ENCODE peak calls at places on chromosomes 11 and 22, in eight cellular contexts. One of them, this sample, is unnamed.
A peak's percentile ranks its signal among the peaks of the same experiment; 100 is the strongest.

GRCh38 chr11:126360049-126360446 is 4.6 kb downstream of the ST3GAL4 start:
- DNase-seq in astrocyte of the spinal cord: no peak
- DNase-seq in GM10248: no peak
- DNase-seq in AG09319: no peak
- DNase-seq in CD8-positive, alpha-beta T cell: no peak
- DNase-seq in Calu3: no peak
- DNase-seq in ascending aorta: no peak
- DNase-seq in BE2C: no peak
- DNase-seq in this sample: no peak

GRCh38 chr11:44304091-44305084 is 5.6 kb downstream of the ALX4 start:
- DNase-seq in astrocyte of the spinal cord: no peak
- DNase-seq in GM10248: no peak
- DNase-seq in AG09319: no peak
- DNase-seq in CD8-positive, alpha-beta T cell: no peak
- DNase-seq in Calu3: no peak
- DNase-seq in ascending aorta: no peak
- DNase-seq in BE2C: no peak
- DNase-seq in this sample: no peak

GRCh38 chr22:23128269-23129108 is 13.3 kb downstream of the RSPH14 start:
- DNase-seq in astrocyte of the spinal cord: peak; percentile 76
- DNase-seq in GM10248: peak; percentile 88
- DNase-seq in AG09319: peak; percentile 40
- DNase-seq in CD8-positive, alpha-beta T cell: peak; percentile 45
- DNase-seq in Calu3: peak; percentile 89
- DNase-seq in ascending aorta: no peak
- DNase-seq in BE2C: peak; percentile 86
- DNase-seq in this sample: peak; percentile 58

GRCh38 chr22:29073618-29074275 is 912 bp downstream of the KREMEN1 start:
- DNase-seq in astrocyte of the spinal cord: no peak
- DNase-seq in GM10248: no peak
- DNase-seq in AG09319: no peak
- DNase-seq in CD8-positive, alpha-beta T cell: no peak
- DNase-seq in Calu3: peak; percentile 52
- DNase-seq in ascending aorta: no peak
- DNase-seq in BE2C: no peak
- DNase-seq in this sample: no peak

GRCh38 chr11:119551726-119552510 is 128.9 kb upstream of the THY1 start:
- DNase-seq in astrocyte of the spinal cord: no peak
- DNase-seq in GM10248: no peak
- DNase-seq in AG09319: no peak
- DNase-seq in CD8-positive, alpha-beta T cell: no peak
- DNase-seq in Calu3: no peak
- DNase-seq in ascending aorta: no peak
- DNase-seq in BE2C: no peak
- DNase-seq in this sample: no peak

GRCh38 chr11:3368199-3368598 is 10.7 kb downstream of the ZNF195 start:
- DNase-seq in astrocyte of the spinal cord: no peak
- DNase-seq in GM10248: no peak
- DNase-seq in AG09319: no peak
- DNase-seq in CD8-positive, alpha-beta T cell: no peak
- DNase-seq in Calu3: no peak
- DNase-seq in ascending aorta: no peak
- DNase-seq in BE2C: no peak
- DNase-seq in this sample: no peak

GRCh38 chr11:111846063-111846462 is 25.3 kb downstream of the ALG9 start:
- DNase-seq in astrocyte of the spinal cord: peak; percentile 61
- DNase-seq in GM10248: no peak
- DNase-seq in AG09319: no peak
- DNase-seq in CD8-positive, alpha-beta T cell: no peak
- DNase-seq in Calu3: no peak
- DNase-seq in ascending aorta: no peak
- DNase-seq in BE2C: no peak
- DNase-seq in this sample: no peak

GRCh38 chr11:46865340-46865739 is 19.3 kb upstream of the CKAP5 start:
- DNase-seq in astrocyte of the spinal cord: peak; percentile 71
- DNase-seq in GM10248: no peak
- DNase-seq in AG09319: peak; percentile 35
- DNase-seq in CD8-positive, alpha-beta T cell: no peak
- DNase-seq in Calu3: no peak
- DNase-seq in ascending aorta: no peak
- DNase-seq in BE2C: no peak
- DNase-seq in this sample: no peak

GRCh38 chr11:69912911-69913451 is 93.8 kb upstream of the FGF3 start:
- DNase-seq in astrocyte of the spinal cord: no peak
- DNase-seq in GM10248: no peak
- DNase-seq in AG09319: no peak
- DNase-seq in CD8-positive, alpha-beta T cell: no peak
- DNase-seq in Calu3: peak; percentile 67
- DNase-seq in ascending aorta: no peak
- DNase-seq in BE2C: peak; percentile 35
- DNase-seq in this sample: no peak

GRCh38 chr11:125455851-125456250 is 40.2 kb downstream of the FEZ1 start:
- DNase-seq in astrocyte of the spinal cord: no peak
- DNase-seq in GM10248: no peak
- DNase-seq in AG09319: no peak
- DNase-seq in CD8-positive, alpha-beta T cell: no peak
- DNase-seq in Calu3: no peak
- DNase-seq in ascending aorta: no peak
- DNase-seq in BE2C: no peak
- DNase-seq in this sample: no peak

GRCh38 chr11:20980736-20981135 is 311.4 kb downstream of the NELL1 start:
- DNase-seq in astrocyte of the spinal cord: no peak
- DNase-seq in GM10248: no peak
- DNase-seq in AG09319: no peak
- DNase-seq in CD8-positive, alpha-beta T cell: no peak
- DNase-seq in Calu3: no peak
- DNase-seq in ascending aorta: no peak
- DNase-seq in BE2C: no peak
- DNase-seq in this sample: no peak

GRCh38 chr11:36306888-36307287 is 10.8 kb downstream of the PRR5L start:
- DNase-seq in astrocyte of the spinal cord: peak; percentile 75
- DNase-seq in GM10248: no peak
- DNase-seq in AG09319: no peak
- DNase-seq in CD8-positive, alpha-beta T cell: no peak
- DNase-seq in Calu3: no peak
- DNase-seq in ascending aorta: no peak
- DNase-seq in BE2C: peak; percentile 15
- DNase-seq in this sample: no peak

GRCh38 chr11:65417702-65418430 is 4.7 kb upstream of the NEAT1 start:
- DNase-seq in astrocyte of the spinal cord: peak; percentile 60
- DNase-seq in GM10248: no peak
- DNase-seq in AG09319: no peak
- DNase-seq in CD8-positive, alpha-beta T cell: no peak
- DNase-seq in Calu3: no peak
- DNase-seq in ascending aorta: no peak
- DNase-seq in BE2C: no peak
- DNase-seq in this sample: no peak

GRCh38 chr22:49368976-49369725 is 458.5 kb downstream of the BRD1 start:
- DNase-seq in astrocyte of the spinal cord: no peak
- DNase-seq in GM10248: no peak
- DNase-seq in AG09319: no peak
- DNase-seq in CD8-positive, alpha-beta T cell: no peak
- DNase-seq in Calu3: no peak
- DNase-seq in ascending aorta: no peak
- DNase-seq in BE2C: no peak
- DNase-seq in this sample: no peak

GRCh38 chr22:33204408-33204807 is 146.2 kb upstream of the SYN3 start:
- DNase-seq in astrocyte of the spinal cord: no peak
- DNase-seq in GM10248: no peak
- DNase-seq in AG09319: no peak
- DNase-seq in CD8-positive, alpha-beta T cell: no peak
- DNase-seq in Calu3: no peak
- DNase-seq in ascending aorta: no peak
- DNase-seq in BE2C: no peak
- DNase-seq in this sample: no peak

GRCh38 chr11:37394236-37394870 is 796.3 kb upstream of the RAG2 start:
- DNase-seq in astrocyte of the spinal cord: no peak
- DNase-seq in GM10248: no peak
- DNase-seq in AG09319: no peak
- DNase-seq in CD8-positive, alpha-beta T cell: no peak
- DNase-seq in Calu3: no peak
- DNase-seq in ascending aorta: no peak
- DNase-seq in BE2C: no peak
- DNase-seq in this sample: no peak

GRCh38 chr22:35708917-35709316 is 8.8 kb upstream of the APOL5 start:
- DNase-seq in astrocyte of the spinal cord: no peak
- DNase-seq in GM10248: no peak
- DNase-seq in AG09319: no peak
- DNase-seq in CD8-positive, alpha-beta T cell: no peak
- DNase-seq in Calu3: no peak
- DNase-seq in ascending aorta: no peak
- DNase-seq in BE2C: no peak
- DNase-seq in this sample: no peak

GRCh38 chr11:110094298-110095073 is 1.3 kb downstream of the ZC3H12C start:
- DNase-seq in astrocyte of the spinal cord: no peak
- DNase-seq in GM10248: no peak
- DNase-seq in AG09319: no peak
- DNase-seq in CD8-positive, alpha-beta T cell: no peak
- DNase-seq in Calu3: no peak
- DNase-seq in ascending aorta: no peak
- DNase-seq in BE2C: no peak
- DNase-seq in this sample: no peak

GRCh38 chr11:113314389-113315301 is at the start of gene TTC12:
- DNase-seq in astrocyte of the spinal cord: peak; percentile 92
- DNase-seq in GM10248: peak; percentile 95
- DNase-seq in AG09319: peak; percentile 50
- DNase-seq in CD8-positive, alpha-beta T cell: peak; percentile 85
- DNase-seq in Calu3: peak; percentile 93
- DNase-seq in ascending aorta: peak; percentile 65
- DNase-seq in BE2C: peak; percentile 97
- DNase-seq in this sample: peak; percentile 85

GRCh38 chr22:47625531-47626427 is 863.3 kb downstream of the TBC1D22A start:
- DNase-seq in astrocyte of the spinal cord: no peak
- DNase-seq in GM10248: no peak
- DNase-seq in AG09319: no peak
- DNase-seq in CD8-positive, alpha-beta T cell: no peak
- DNase-seq in Calu3: no peak
- DNase-seq in ascending aorta: no peak
- DNase-seq in BE2C: no peak
- DNase-seq in this sample: no peak

GRCh38 chr22:47625013-47625385 is 862.5 kb downstream of the TBC1D22A start:
- DNase-seq in astrocyte of the spinal cord: no peak
- DNase-seq in GM10248: no peak
- DNase-seq in AG09319: no peak
- DNase-seq in CD8-positive, alpha-beta T cell: no peak
- DNase-seq in Calu3: no peak
- DNase-seq in ascending aorta: no peak
- DNase-seq in BE2C: no peak
- DNase-seq in this sample: no peak

GRCh38 chr22:47627561-47628253 is 865.3 kb downstream of the TBC1D22A start:
- DNase-seq in astrocyte of the spinal cord: no peak
- DNase-seq in GM10248: no peak
- DNase-seq in AG09319: no peak
- DNase-seq in CD8-positive, alpha-beta T cell: no peak
- DNase-seq in Calu3: no peak
- DNase-seq in ascending aorta: no peak
- DNase-seq in BE2C: no peak
- DNase-seq in this sample: no peak

GRCh38 chr22:47628477-47629272 is 866.2 kb downstream of the TBC1D22A start:
- DNase-seq in astrocyte of the spinal cord: no peak
- DNase-seq in GM10248: no peak
- DNase-seq in AG09319: no peak
- DNase-seq in CD8-positive, alpha-beta T cell: no peak
- DNase-seq in Calu3: no peak
- DNase-seq in ascending aorta: no peak
- DNase-seq in BE2C: no peak
- DNase-seq in this sample: no peak

GRCh38 chr22:47626428-47627390 is 864.3 kb downstream of the TBC1D22A start:
- DNase-seq in astrocyte of the spinal cord: no peak
- DNase-seq in GM10248: no peak
- DNase-seq in AG09319: no peak
- DNase-seq in CD8-positive, alpha-beta T cell: no peak
- DNase-seq in Calu3: no peak
- DNase-seq in ascending aorta: no peak
- DNase-seq in BE2C: no peak
- DNase-seq in this sample: no peak
- TF ChIP-seq CTCF in astrocyte of the spinal cord: no peak
- TF ChIP-seq CTCF in GM10248: no peak
- TF ChIP-seq CTCF in AG09319: no peak
- TF ChIP-seq CTCF in CD8-positive, alpha-beta T cell: no peak
- TF ChIP-seq CTCF in Calu3: no peak
- TF ChIP-seq CTCF in ascending aorta: no peak
- TF ChIP-seq CTCF in BE2C: no peak
- TF ChIP-seq CTCF in this sample: no peak

DNA sequence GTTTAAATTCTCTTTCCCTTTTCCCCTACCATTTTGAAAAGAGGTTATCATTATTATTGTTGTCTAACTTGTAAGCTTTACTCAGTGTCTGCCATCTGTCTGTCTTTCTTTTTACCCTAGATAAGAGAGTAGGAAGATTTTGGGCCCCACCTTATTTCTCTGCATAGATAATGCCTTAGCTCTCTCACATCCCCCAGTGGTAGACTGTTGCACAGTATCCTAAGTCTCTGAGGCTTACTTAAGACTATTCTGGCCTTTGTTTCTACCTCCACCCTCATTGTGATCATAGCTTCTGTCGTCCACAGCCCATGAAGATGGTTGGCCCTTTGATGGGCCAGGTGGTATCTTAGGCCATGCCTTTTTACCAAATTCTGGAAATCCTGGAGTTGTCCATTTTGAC is 3.6 kb upstream of the OR51L1 start:
- DNase-seq in astrocyte of the spinal cord: peak; percentile 9
- DNase-seq in GM10248: no peak
- DNase-seq in AG09319: no peak
- DNase-seq in CD8-positive, alpha-beta T cell: no peak
- DNase-seq in Calu3: no peak
- DNase-seq in ascending aorta: no peak
- DNase-seq in BE2C: no peak
- DNase-seq in this sample: no peak
- TF ChIP-seq CTCF in astrocyte of the spinal cord: peak; percentile 55
- TF ChIP-seq CTCF in GM10248: no peak
- TF ChIP-seq CTCF in AG09319: peak; percentile 22
- TF ChIP-seq CTCF in CD8-positive, alpha-beta T cell: no peak
- TF ChIP-seq CTCF in Calu3: no peak
- TF ChIP-seq CTCF in ascending aorta: no peak
- TF ChIP-seq CTCF in BE2C: no peak
- TF ChIP-seq CTCF in this sample: no peak

GRCh38 chr11:60130496-60130895 is 42.0 kb downstream of the MS4A2 start:
- DNase-seq in astrocyte of the spinal cord: no peak
- DNase-seq in GM10248: peak; percentile 23
- DNase-seq in AG09319: no peak
- DNase-seq in CD8-positive, alpha-beta T cell: no peak
- DNase-seq in Calu3: peak; percentile 59
- DNase-seq in ascending aorta: no peak
- DNase-seq in BE2C: no peak
- DNase-seq in this sample: no peak
- TF ChIP-seq CTCF in astrocyte of the spinal cord: no peak
- TF ChIP-seq CTCF in GM10248: peak; percentile 35
- TF ChIP-seq CTCF in AG09319: no peak
- TF ChIP-seq CTCF in CD8-positive, alpha-beta T cell: no peak
- TF ChIP-seq CTCF in Calu3: peak; percentile 50
- TF ChIP-seq CTCF in ascending aorta: no peak
- TF ChIP-seq CTCF in BE2C: peak; percentile 7
- TF ChIP-seq CTCF in this sample: no peak

DNA sequence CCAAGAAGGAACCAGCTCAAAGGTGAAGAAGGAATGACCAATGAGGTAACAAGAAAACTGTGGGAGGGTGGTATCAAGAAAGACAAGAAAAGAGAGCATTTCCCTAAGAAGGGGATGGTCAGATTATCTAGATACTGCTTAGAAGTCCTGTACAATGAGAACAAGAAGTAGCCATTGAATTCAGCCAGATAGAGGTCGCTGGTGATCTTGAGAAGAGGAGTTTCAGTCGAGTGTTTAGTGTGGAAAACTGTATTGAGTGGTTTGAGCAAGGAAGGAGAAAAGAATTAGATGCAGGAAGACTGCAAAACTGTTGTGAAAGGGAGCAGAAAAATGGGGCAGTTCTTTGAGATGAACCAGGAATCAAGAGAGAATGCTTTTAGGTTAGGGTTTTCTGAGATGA is 74.6 kb upstream of the FAT3 start:
- DNase-seq in astrocyte of the spinal cord: peak; percentile 9
- DNase-seq in GM10248: no peak
- DNase-seq in AG09319: no peak
- DNase-seq in CD8-positive, alpha-beta T cell: no peak
- DNase-seq in Calu3: no peak
- DNase-seq in ascending aorta: no peak
- DNase-seq in BE2C: no peak
- DNase-seq in this sample: no peak
- TF ChIP-seq CTCF in astrocyte of the spinal cord: no peak
- TF ChIP-seq CTCF in GM10248: no peak
- TF ChIP-seq CTCF in AG09319: no peak
- TF ChIP-seq CTCF in CD8-positive, alpha-beta T cell: no peak
- TF ChIP-seq CTCF in Calu3: no peak
- TF ChIP-seq CTCF in ascending aorta: no peak
- TF ChIP-seq CTCF in BE2C: peak; percentile 27
- TF ChIP-seq CTCF in this sample: no peak

This sample was measured in omental fat pad.